ENCODE peak calls at places on chromosome 6, in eight cellular contexts. C is dorsolateral prefrontal cortex; V is H9; J is CD8-positive, alpha-beta T cell; T is upper lobe of left lung; E is A673; Y is transverse colon; P is small intestine. W is an unnamed sample.
A peak's percentile ranks its signal among the peaks of the same experiment; 100 is the strongest.

GRCh38 chr6:109059148-109059547 is 35.5 kb downstream of the SESN1 start:
- DNase-seq in T (no peak), Y (no peak), P (no peak), C (no peak), J (no peak), V (no peak), E (no peak), W (no peak)

GRCh38 chr6:131070061-131070460 is 7.0 kb upstream of the EPB41L2 start:
- DNase-seq in T (no peak), C (no peak), J (no peak), P (no peak), E (no peak), V (no peak), Y (no peak), W (no peak)

GRCh38 chr6:169972736-169973135 is 221.3 kb downstream of the ERMARD start:
- DNase-seq in J (no peak), C (no peak), E (no peak), T (no peak), Y (no peak), V (peak; percentile 19), P (no peak), W (no peak)

GRCh38 chr6:125197795-125198269 is 44.3 kb downstream of the TPD52L1 start:
- DNase-seq in V (no peak), E (no peak), Y (peak; percentile 78), C (no peak), T (no peak), P (peak; percentile 99), J (no peak), W (no peak)

GRCh38 chr6:166925141-166925996 is 31.0 kb downstream of the RNASET2 start:
- DNase-seq in V (no peak), J (no peak), C (no peak), Y (no peak), P (no peak), T (peak; percentile 41), E (no peak), W (no peak)

GRCh38 chr6:84623956-84624680 is 140.3 kb downstream of the TBX18 start:
- DNase-seq in C (no peak), E (no peak), P (no peak), Y (no peak), J (no peak), T (no peak), V (no peak), W (no peak)

GRCh38 chr6:108492131-108492766 is 68.5 kb upstream of the FOXO3 start:
- DNase-seq in E (peak; percentile 45), Y (no peak), P (peak; percentile 65), C (no peak), J (no peak), V (no peak), T (no peak), W (no peak)

GRCh38 chr6:168722397-168722796 is 281.4 kb downstream of the SMOC2 start:
- DNase-seq in E (no peak), J (no peak), Y (no peak), P (no peak), C (no peak), V (no peak), T (no peak), W (no peak)

GRCh38 chr6:36659271-36659670 is 19.2 kb upstream of the CDKN1A start:
- DNase-seq in P (no peak), T (no peak), Y (no peak), E (no peak), C (no peak), V (no peak), J (no peak), W (no peak)

GRCh38 chr6:2434116-2434515 is 188.7 kb upstream of the GMDS start:
- DNase-seq in P (no peak), E (no peak), C (no peak), V (no peak), J (no peak), T (peak; percentile 50), Y (no peak), W (peak; percentile 88)

GRCh38 chr6:134706153-134706552 is 243.7 kb downstream of the ALDH8A1 start:
- DNase-seq in E (peak; percentile 40), P (no peak), V (peak; percentile 51), T (no peak), Y (no peak), J (no peak), C (no peak), W (no peak)

GRCh38 chr6:125871365-125871764 is 80.6 kb downstream of the NCOA7 start:
- DNase-seq in T (no peak), V (no peak), P (no peak), C (no peak), J (no peak), E (no peak), Y (no peak), W (no peak)

GRCh38 chr6:142698751-142699150 is 246.2 kb downstream of the HIVEP2 start:
- DNase-seq in C (no peak), T (no peak), Y (no peak), E (no peak), V (no peak), J (no peak), P (no peak), W (no peak)

GRCh38 chr6:111872521-111873177 is 603 bp downstream of the FYN start:
- DNase-seq in J (peak; percentile 59), Y (peak; percentile 34), E (no peak), C (no peak), P (peak; percentile 11), T (peak; percentile 89), V (peak; percentile 49), W (no peak)

GRCh38 chr6:38306915-38307314 is 332.8 kb downstream of the BTBD9 start:
- DNase-seq in J (no peak), T (no peak), C (no peak), E (no peak), P (no peak), V (no peak), Y (no peak), W (no peak)

GRCh38 chr6:156028310-156029131 is 572.9 kb upstream of the NOX3 start:
- DNase-seq in P (peak; percentile 24), J (no peak), E (peak; percentile 58), C (no peak), Y (no peak), T (no peak), V (no peak), W (no peak)

GRCh38 chr6:130617658-130618057 is 209.5 kb upstream of the SMLR1 start:
- DNase-seq in V (no peak), C (no peak), J (no peak), T (no peak), E (peak; percentile 40), Y (no peak), P (no peak), W (no peak)

DNA sequence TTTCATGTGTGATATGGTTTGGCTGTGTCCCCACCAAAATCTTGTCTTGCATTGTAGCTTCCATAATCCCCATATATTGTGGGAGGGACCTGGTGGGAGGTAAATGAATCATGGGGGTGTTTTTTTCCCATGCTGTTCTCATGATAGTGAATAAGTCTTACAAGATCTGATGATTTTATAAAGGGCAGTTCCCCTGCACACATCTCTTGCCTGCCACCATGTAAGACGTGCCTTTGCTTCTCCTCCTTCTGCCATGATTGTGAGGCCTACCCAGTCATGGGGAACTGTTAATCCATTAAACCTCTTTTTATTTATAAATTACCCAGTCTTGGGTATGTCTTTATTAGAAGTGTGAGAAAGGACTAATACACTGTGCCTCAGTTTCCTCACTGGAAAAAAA is 4.2 kb upstream of the IL22RA2 start:
- DNase-seq in C (no peak), T (no peak), Y (no peak), E (no peak), J (no peak), P (no peak), V (no peak), W (no peak)
- H3K27ac ChIP-seq in C (no peak overlapping the region), T (no peak overlapping the region), Y (no peak overlapping the region), E (no peak overlapping the region), J (no peak overlapping the region), P (no peak overlapping the region), V (no peak overlapping the region), W (no peak overlapping the region)

GRCh38 chr6:85866758-85867401 is 224.2 kb upstream of the SYNCRIP start:
- DNase-seq in C (no peak), V (no peak), Y (no peak), T (no peak), J (no peak), P (no peak), E (no peak), W (no peak)

GRCh38 chr6:85865665-85866372 is 223.1 kb upstream of the SYNCRIP start:
- DNase-seq in V (no peak), J (no peak), C (peak; percentile 13), T (no peak), P (peak; percentile 87), E (peak; percentile 56), Y (no peak), W (peak; percentile 12)

GRCh38 chr6:85864453-85865401 is 222.0 kb upstream of the SYNCRIP start:
- DNase-seq in V (no peak), T (peak; percentile 19), P (peak; percentile 49), C (peak; percentile 33), E (peak; percentile 56), Y (no peak), J (no peak), W (peak; percentile 5)

GRCh38 chr6:85867595-85867994 is 224.9 kb upstream of the SYNCRIP start:
- DNase-seq in C (no peak), Y (no peak), E (no peak), J (no peak), T (no peak), P (no peak), V (no peak), W (no peak)

DNA sequence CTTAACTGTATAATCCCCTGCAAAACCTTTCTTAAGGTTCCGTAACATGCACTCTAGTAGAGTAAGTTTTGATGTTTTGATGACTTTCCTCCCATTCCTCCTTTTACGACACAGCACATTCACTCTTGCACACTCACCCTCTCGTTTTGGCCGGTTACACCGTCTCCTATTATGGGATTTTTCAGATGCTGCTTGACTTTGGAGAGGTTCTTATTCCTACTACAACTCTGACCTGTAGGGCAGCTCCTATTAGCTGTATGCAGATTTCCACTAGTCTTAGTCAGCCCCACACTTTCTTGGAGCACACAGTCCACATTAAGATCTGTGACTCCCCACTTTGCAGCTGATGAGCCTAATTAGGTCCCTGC is 223.7 kb upstream of the SYNCRIP start:
- DNase-seq in V (no peak), J (no peak), E (no peak), C (no peak), T (no peak), P (peak; percentile 2), Y (no peak), W (no peak)
- H3K27ac ChIP-seq in V (no peak overlapping the region), J (no peak overlapping the region), E (no peak overlapping the region), C (no peak overlapping the region), T (peak overlapping the region; percentile 17), P (no peak overlapping the region), Y (peak overlapping the region; percentile 52), W (no peak overlapping the region)

GRCh38 chr6:136608991-136609390 is 58.8 kb upstream of the MAP7 start:
- DNase-seq in V (no peak), J (no peak), P (no peak), E (no peak), C (no peak), Y (no peak), T (no peak), W (no peak)
- H3K27ac ChIP-seq in V (no peak overlapping the region), J (no peak overlapping the region), P (no peak overlapping the region), E (no peak overlapping the region), C (no peak overlapping the region), Y (peak overlapping the region; percentile 75), T (peak overlapping the region; percentile 78), W (peak overlapping the region; percentile 87)

DNA sequence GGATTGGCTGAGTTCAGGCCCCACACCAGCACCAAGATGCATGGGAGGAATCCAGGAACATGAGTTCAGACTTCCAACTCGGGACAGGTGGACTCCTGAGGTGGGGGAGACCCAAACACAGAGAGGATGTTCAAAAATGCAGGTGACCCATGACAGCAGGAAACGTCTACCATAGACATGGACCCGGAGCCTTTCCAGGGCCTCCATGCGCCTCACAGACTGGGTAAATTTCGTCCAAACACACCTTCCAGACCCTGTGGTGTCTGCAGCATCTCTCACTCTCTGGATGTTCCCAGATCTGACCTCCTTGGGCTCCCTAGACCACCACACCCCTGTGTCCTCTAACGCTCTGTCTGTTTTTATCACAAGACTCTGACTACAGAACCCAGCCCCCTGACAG is 87.7 kb downstream of the PXDC1 start:
- DNase-seq in E (no peak), T (no peak), Y (no peak), C (no peak), V (no peak), J (no peak), P (no peak), W (no peak)
- H3K27ac ChIP-seq in E (no peak overlapping the region), T (no peak overlapping the region), Y (no peak overlapping the region), C (peak overlapping the region; percentile 81), V (no peak overlapping the region), J (no peak overlapping the region), P (no peak overlapping the region), W (no peak overlapping the region)

W was measured in epithelial cell of prostate.